ENCODE peak calls at places on chromosomes 12 and 14, in eight cellular contexts. One of them, this sample, is unnamed.

GRCh38 chr12:42402821-42403411 is 76.9 kb downstream of the PPHLN1 start:
- DNase-seq in ascending aorta: no peak
- DNase-seq in tibial artery: no peak
- DNase-seq in cardiac fibroblast: no peak
- DNase-seq in prostate gland: no peak
- DNase-seq in AG09319: no peak
- DNase-seq in progenitor cell of endocrine pancreas: no peak
- DNase-seq in DND-41: no peak
- DNase-seq in this sample: no peak

GRCh38 chr12:94768398-94769039 is 118.2 kb upstream of the TMCC3 start:
- DNase-seq in AG09319: no peak
- DNase-seq in ascending aorta: no peak
- DNase-seq in prostate gland: no peak
- DNase-seq in cardiac fibroblast: no peak
- DNase-seq in tibial artery: no peak
- DNase-seq in DND-41: no peak
- DNase-seq in progenitor cell of endocrine pancreas: no peak
- DNase-seq in this sample: no peak

GRCh38 chr12:113198286-113198685 is 12.8 kb downstream of the RITA1 start:
- DNase-seq in AG09319: no peak
- DNase-seq in progenitor cell of endocrine pancreas: no peak
- DNase-seq in DND-41: no peak
- DNase-seq in prostate gland: no peak
- DNase-seq in cardiac fibroblast: no peak
- DNase-seq in tibial artery: no peak
- DNase-seq in ascending aorta: no peak
- DNase-seq in this sample: no peak

GRCh38 chr14:106490442-106490841 is 964.1 kb downstream of the TMEM121 start:
- DNase-seq in prostate gland: no peak
- DNase-seq in tibial artery: no peak
- DNase-seq in DND-41: no peak
- DNase-seq in cardiac fibroblast: no peak
- DNase-seq in progenitor cell of endocrine pancreas: no peak
- DNase-seq in AG09319: no peak
- DNase-seq in ascending aorta: no peak
- DNase-seq in this sample: no peak

GRCh38 chr14:64233791-64234190 is 60.4 kb downstream of the ESR2 start:
- DNase-seq in ascending aorta: no peak
- DNase-seq in progenitor cell of endocrine pancreas: no peak
- DNase-seq in tibial artery: no peak
- DNase-seq in prostate gland: no peak
- DNase-seq in AG09319: no peak
- DNase-seq in DND-41: no peak
- DNase-seq in cardiac fibroblast: no peak
- DNase-seq in this sample: no peak

GRCh38 chr12:46071769-46072624 is 81.6 kb upstream of the SCAF11 start:
- DNase-seq in cardiac fibroblast: peak; percentile 74
- DNase-seq in progenitor cell of endocrine pancreas: peak; percentile 39
- DNase-seq in ascending aorta: peak; percentile 69
- DNase-seq in AG09319: peak; percentile 16
- DNase-seq in DND-41: peak; percentile 71
- DNase-seq in tibial artery: peak; percentile 72
- DNase-seq in prostate gland: peak; percentile 45
- DNase-seq in this sample: no peak

GRCh38 chr12:64810831-64811230 is 13.6 kb upstream of the TBC1D30 start:
- DNase-seq in prostate gland: no peak
- DNase-seq in progenitor cell of endocrine pancreas: no peak
- DNase-seq in DND-41: no peak
- DNase-seq in ascending aorta: no peak
- DNase-seq in AG09319: no peak
- DNase-seq in tibial artery: no peak
- DNase-seq in cardiac fibroblast: no peak
- DNase-seq in this sample: no peak

GRCh38 chr12:76636141-76636692 is 76.6 kb upstream of the OSBPL8 start:
- DNase-seq in prostate gland: no peak
- DNase-seq in DND-41: no peak
- DNase-seq in ascending aorta: no peak
- DNase-seq in AG09319: no peak
- DNase-seq in cardiac fibroblast: peak; percentile 79
- DNase-seq in tibial artery: no peak
- DNase-seq in progenitor cell of endocrine pancreas: no peak
- DNase-seq in this sample: no peak

GRCh38 chr14:102848830-102849521 is 71.7 kb downstream of the TRAF3 start:
- DNase-seq in prostate gland: no peak
- DNase-seq in tibial artery: no peak
- DNase-seq in DND-41: no peak
- DNase-seq in ascending aorta: peak; percentile 63
- DNase-seq in AG09319: no peak
- DNase-seq in progenitor cell of endocrine pancreas: no peak
- DNase-seq in cardiac fibroblast: no peak
- DNase-seq in this sample: no peak

GRCh38 chr14:21860172-21860571 is 186.6 kb upstream of the OR4E1 start:
- DNase-seq in DND-41: peak; percentile 20
- DNase-seq in AG09319: no peak
- DNase-seq in prostate gland: no peak
- DNase-seq in cardiac fibroblast: peak; percentile 39
- DNase-seq in progenitor cell of endocrine pancreas: no peak
- DNase-seq in tibial artery: no peak
- DNase-seq in ascending aorta: no peak
- DNase-seq in this sample: no peak

GRCh38 chr12:131167334-131167733 is 213.6 kb downstream of the ADGRD1 start:
- DNase-seq in ascending aorta: no peak
- DNase-seq in cardiac fibroblast: no peak
- DNase-seq in prostate gland: no peak
- DNase-seq in progenitor cell of endocrine pancreas: no peak
- DNase-seq in DND-41: no peak
- DNase-seq in tibial artery: no peak
- DNase-seq in AG09319: no peak
- DNase-seq in this sample: no peak

GRCh38 chr14:68877993-68878575 is 85.2 kb upstream of the ZFP36L1 start:
- DNase-seq in ascending aorta: no peak
- DNase-seq in tibial artery: peak; percentile 66
- DNase-seq in cardiac fibroblast: no peak
- DNase-seq in progenitor cell of endocrine pancreas: no peak
- DNase-seq in DND-41: no peak
- DNase-seq in AG09319: no peak
- DNase-seq in prostate gland: no peak
- DNase-seq in this sample: no peak

GRCh38 chr12:70121562-70121961 is 121.7 kb upstream of the CNOT2 start:
- DNase-seq in DND-41: no peak
- DNase-seq in cardiac fibroblast: no peak
- DNase-seq in ascending aorta: no peak
- DNase-seq in AG09319: no peak
- DNase-seq in prostate gland: no peak
- DNase-seq in tibial artery: no peak
- DNase-seq in progenitor cell of endocrine pancreas: no peak
- DNase-seq in this sample: no peak

GRCh38 chr12:130775953-130776856 is 60.1 kb upstream of the RIMBP2 start:
- DNase-seq in progenitor cell of endocrine pancreas: peak; percentile 49
- DNase-seq in DND-41: no peak
- DNase-seq in prostate gland: no peak
- DNase-seq in ascending aorta: peak; percentile 69
- DNase-seq in cardiac fibroblast: peak; percentile 81
- DNase-seq in AG09319: peak; percentile 49
- DNase-seq in tibial artery: no peak
- DNase-seq in this sample: no peak

GRCh38 chr12:20339060-20339459 is 29.3 kb upstream of the PDE3A start:
- DNase-seq in prostate gland: no peak
- DNase-seq in DND-41: no peak
- DNase-seq in cardiac fibroblast: no peak
- DNase-seq in progenitor cell of endocrine pancreas: no peak
- DNase-seq in tibial artery: no peak
- DNase-seq in AG09319: no peak
- DNase-seq in ascending aorta: no peak
- DNase-seq in this sample: no peak

GRCh38 chr12:82647853-82648252 is 38.9 kb upstream of the TMTC2 start:
- DNase-seq in cardiac fibroblast: no peak
- DNase-seq in prostate gland: no peak
- DNase-seq in progenitor cell of endocrine pancreas: no peak
- DNase-seq in AG09319: no peak
- DNase-seq in tibial artery: no peak
- DNase-seq in ascending aorta: no peak
- DNase-seq in DND-41: no peak
- DNase-seq in this sample: no peak
- TF ChIP-seq CTCF in cardiac fibroblast: no peak
- TF ChIP-seq CTCF in prostate gland: no peak
- TF ChIP-seq CTCF in progenitor cell of endocrine pancreas: no peak
- TF ChIP-seq CTCF in AG09319: no peak
- TF ChIP-seq CTCF in tibial artery: no peak
- TF ChIP-seq CTCF in ascending aorta: no peak
- TF ChIP-seq CTCF in DND-41: no peak
- TF ChIP-seq CTCF in this sample: no peak

GRCh38 chr12:80216890-80217559 is 117.7 kb downstream of the OTOGL start:
- DNase-seq in cardiac fibroblast: no peak
- DNase-seq in tibial artery: no peak
- DNase-seq in AG09319: no peak
- DNase-seq in DND-41: no peak
- DNase-seq in progenitor cell of endocrine pancreas: no peak
- DNase-seq in prostate gland: no peak
- DNase-seq in ascending aorta: no peak
- DNase-seq in this sample: no peak

GRCh38 chr12:80213246-80213645 is 113.9 kb downstream of the OTOGL start:
- DNase-seq in prostate gland: no peak
- DNase-seq in AG09319: no peak
- DNase-seq in DND-41: no peak
- DNase-seq in tibial artery: no peak
- DNase-seq in cardiac fibroblast: no peak
- DNase-seq in progenitor cell of endocrine pancreas: no peak
- DNase-seq in ascending aorta: no peak
- DNase-seq in this sample: no peak

GRCh38 chr12:80208081-80208480 is 108.7 kb downstream of the OTOGL start:
- DNase-seq in ascending aorta: no peak
- DNase-seq in tibial artery: no peak
- DNase-seq in prostate gland: no peak
- DNase-seq in DND-41: no peak
- DNase-seq in AG09319: no peak
- DNase-seq in progenitor cell of endocrine pancreas: no peak
- DNase-seq in cardiac fibroblast: no peak
- DNase-seq in this sample: no peak

GRCh38 chr12:80213871-80214270 is 114.5 kb downstream of the OTOGL start:
- DNase-seq in ascending aorta: no peak
- DNase-seq in cardiac fibroblast: no peak
- DNase-seq in DND-41: no peak
- DNase-seq in prostate gland: no peak
- DNase-seq in tibial artery: no peak
- DNase-seq in progenitor cell of endocrine pancreas: no peak
- DNase-seq in AG09319: no peak
- DNase-seq in this sample: no peak

DNA sequence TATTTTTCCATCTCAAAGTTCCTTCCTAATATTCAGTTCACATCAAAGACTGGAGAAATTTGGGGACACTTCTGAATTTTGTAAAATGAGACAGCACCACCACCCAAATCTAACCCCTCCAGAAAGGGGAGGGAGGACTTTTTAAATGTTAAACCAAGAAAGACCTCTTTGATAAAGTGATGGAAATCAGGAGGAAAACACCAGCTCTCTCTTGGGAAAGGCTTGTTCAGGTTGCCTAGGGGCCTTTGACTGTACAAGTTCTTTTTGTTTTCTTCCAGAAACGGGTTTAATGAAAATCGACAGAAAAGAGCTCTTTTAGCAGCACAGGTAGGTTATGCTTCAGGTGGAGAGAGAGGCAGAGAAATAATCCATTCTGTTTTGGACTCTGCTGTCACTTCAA is 112.3 kb downstream of the OTOGL start:
- DNase-seq in ascending aorta: no peak
- DNase-seq in progenitor cell of endocrine pancreas: no peak
- DNase-seq in DND-41: no peak
- DNase-seq in prostate gland: no peak
- DNase-seq in tibial artery: no peak
- DNase-seq in cardiac fibroblast: no peak
- DNase-seq in AG09319: no peak
- DNase-seq in this sample: no peak
- TF ChIP-seq CTCF in ascending aorta: no peak
- TF ChIP-seq CTCF in progenitor cell of endocrine pancreas: no peak
- TF ChIP-seq CTCF in DND-41: no peak
- TF ChIP-seq CTCF in prostate gland: no peak
- TF ChIP-seq CTCF in tibial artery: no peak
- TF ChIP-seq CTCF in cardiac fibroblast: no peak
- TF ChIP-seq CTCF in AG09319: no peak
- TF ChIP-seq CTCF in this sample: no peak

GRCh38 chr12:40992158-40992557 is 196.0 kb upstream of the PDZRN4 start:
- DNase-seq in cardiac fibroblast: no peak
- DNase-seq in ascending aorta: no peak
- DNase-seq in DND-41: no peak
- DNase-seq in tibial artery: no peak
- DNase-seq in progenitor cell of endocrine pancreas: no peak
- DNase-seq in prostate gland: no peak
- DNase-seq in AG09319: no peak
- DNase-seq in this sample: no peak

GRCh38 chr12:40986031-40986430 is 202.1 kb upstream of the PDZRN4 start:
- DNase-seq in ascending aorta: no peak
- DNase-seq in tibial artery: no peak
- DNase-seq in DND-41: no peak
- DNase-seq in prostate gland: no peak
- DNase-seq in progenitor cell of endocrine pancreas: no peak
- DNase-seq in AG09319: no peak
- DNase-seq in cardiac fibroblast: no peak
- DNase-seq in this sample: no peak

GRCh38 chr12:40989785-40990184 is 198.3 kb upstream of the PDZRN4 start:
- DNase-seq in cardiac fibroblast: no peak
- DNase-seq in ascending aorta: no peak
- DNase-seq in AG09319: no peak
- DNase-seq in prostate gland: no peak
- DNase-seq in progenitor cell of endocrine pancreas: no peak
- DNase-seq in tibial artery: no peak
- DNase-seq in DND-41: no peak
- DNase-seq in this sample: no peak

GRCh38 chr12:40988831-40989230 is 199.3 kb upstream of the PDZRN4 start:
- DNase-seq in cardiac fibroblast: no peak
- DNase-seq in prostate gland: peak; percentile 10
- DNase-seq in DND-41: no peak
- DNase-seq in progenitor cell of endocrine pancreas: no peak
- DNase-seq in ascending aorta: no peak
- DNase-seq in tibial artery: no peak
- DNase-seq in AG09319: no peak
- DNase-seq in this sample: no peak

DNA sequence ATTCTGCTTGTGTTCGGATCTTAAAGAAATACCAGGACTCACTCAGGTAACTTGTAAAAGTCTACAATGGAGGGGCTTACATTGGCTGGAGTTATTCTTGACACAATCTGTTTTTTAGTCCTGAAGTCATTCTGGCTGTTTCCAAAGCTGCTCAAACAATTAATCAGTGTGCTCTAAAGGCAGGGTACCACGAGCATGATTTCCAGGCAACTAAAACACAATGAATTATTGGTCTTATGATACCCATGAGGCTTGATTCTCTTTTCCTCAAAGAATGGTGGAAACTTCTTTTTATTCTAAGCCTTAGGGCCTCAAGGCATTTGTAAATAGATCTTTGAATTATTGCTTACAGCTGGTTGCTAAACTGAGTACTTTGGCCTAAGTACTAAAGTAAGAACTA is 199.8 kb upstream of the PDZRN4 start:
- DNase-seq in DND-41: no peak
- DNase-seq in progenitor cell of endocrine pancreas: no peak
- DNase-seq in ascending aorta: no peak
- DNase-seq in cardiac fibroblast: no peak
- DNase-seq in tibial artery: no peak
- DNase-seq in prostate gland: no peak
- DNase-seq in AG09319: no peak
- DNase-seq in this sample: no peak
- TF ChIP-seq CTCF in DND-41: no peak
- TF ChIP-seq CTCF in progenitor cell of endocrine pancreas: no peak
- TF ChIP-seq CTCF in ascending aorta: no peak
- TF ChIP-seq CTCF in cardiac fibroblast: no peak
- TF ChIP-seq CTCF in tibial artery: no peak
- TF ChIP-seq CTCF in prostate gland: no peak
- TF ChIP-seq CTCF in AG09319: no peak
- TF ChIP-seq CTCF in this sample: no peak

GRCh38 chr12:51428256-51428655 is 3.6 kb downstream of the SLC4A8 start:
- DNase-seq in prostate gland: no peak
- DNase-seq in ascending aorta: no peak
- DNase-seq in tibial artery: no peak
- DNase-seq in cardiac fibroblast: no peak
- DNase-seq in DND-41: no peak
- DNase-seq in AG09319: no peak
- DNase-seq in progenitor cell of endocrine pancreas: no peak
- DNase-seq in this sample: no peak
- TF ChIP-seq CTCF in prostate gland: no peak
- TF ChIP-seq CTCF in ascending aorta: no peak
- TF ChIP-seq CTCF in tibial artery: no peak
- TF ChIP-seq CTCF in cardiac fibroblast: no peak
- TF ChIP-seq CTCF in DND-41: no peak
- TF ChIP-seq CTCF in AG09319: no peak
- TF ChIP-seq CTCF in progenitor cell of endocrine pancreas: no peak
- TF ChIP-seq CTCF in this sample: no peak

This sample was measured in thoracic aorta.